ENCODE peak calls at places on chromosomes 16 and 17, in ten cellular contexts. One of them, this sample, is unnamed.

GRCh38 chr17:17898673-17899072 is 61.9 kb upstream of the SREBF1 start:
- DNase-seq in adrenal gland: no peak
- DNase-seq in NB4: no peak
- DNase-seq in suprapubic skin: no peak
- DNase-seq in body of pancreas: no peak
- DNase-seq in A549: no peak
- DNase-seq in breast epithelium: no peak
- DNase-seq in heart left ventricle: no peak
- DNase-seq in uterus: no peak
- DNase-seq in Peyer's patch: no peak
- DNase-seq in this sample: no peak

GRCh38 chr17:50459081-50459676 is 9.5 kb downstream of the CHAD start:
- DNase-seq in suprapubic skin: no peak
- DNase-seq in adrenal gland: peak
- DNase-seq in A549: no peak
- DNase-seq in uterus: no peak
- DNase-seq in Peyer's patch: peak
- DNase-seq in heart left ventricle: no peak
- DNase-seq in body of pancreas: no peak
- DNase-seq in NB4: peak
- DNase-seq in breast epithelium: no peak
- DNase-seq in this sample: no peak

GRCh38 chr16:59355704-59356103 is 621.6 kb upstream of the GOT2 start:
- DNase-seq in breast epithelium: no peak
- DNase-seq in A549: no peak
- DNase-seq in adrenal gland: no peak
- DNase-seq in Peyer's patch: no peak
- DNase-seq in uterus: no peak
- DNase-seq in body of pancreas: no peak
- DNase-seq in suprapubic skin: no peak
- DNase-seq in NB4: no peak
- DNase-seq in heart left ventricle: no peak
- DNase-seq in this sample: no peak

GRCh38 chr16:10957771-10958486 is 13.6 kb downstream of the CLEC16A start:
- DNase-seq in suprapubic skin: no peak
- DNase-seq in heart left ventricle: no peak
- DNase-seq in adrenal gland: no peak
- DNase-seq in body of pancreas: no peak
- DNase-seq in uterus: no peak
- DNase-seq in Peyer's patch: no peak
- DNase-seq in breast epithelium: peak
- DNase-seq in NB4: peak
- DNase-seq in A549: no peak
- DNase-seq in this sample: no peak

GRCh38 chr17:2703181-2703580 is 8.4 kb downstream of the CLUH start:
- DNase-seq in body of pancreas: no peak
- DNase-seq in Peyer's patch: no peak
- DNase-seq in breast epithelium: peak
- DNase-seq in heart left ventricle: peak
- DNase-seq in uterus: peak
- DNase-seq in adrenal gland: peak
- DNase-seq in suprapubic skin: peak
- DNase-seq in NB4: no peak
- DNase-seq in A549: no peak
- DNase-seq in this sample: no peak

GRCh38 chr16:85514601-85515318 is 98.4 kb upstream of the GSE1 start:
- DNase-seq in suprapubic skin: no peak
- DNase-seq in adrenal gland: peak
- DNase-seq in Peyer's patch: peak
- DNase-seq in NB4: no peak
- DNase-seq in A549: peak
- DNase-seq in body of pancreas: peak
- DNase-seq in breast epithelium: peak
- DNase-seq in heart left ventricle: no peak
- DNase-seq in uterus: peak
- DNase-seq in this sample: peak

GRCh38 chr17:64455993-64456885 is 7.3 kb downstream of the MILR1 start:
- DNase-seq in NB4: peak
- DNase-seq in suprapubic skin: no peak
- DNase-seq in adrenal gland: no peak
- DNase-seq in breast epithelium: no peak
- DNase-seq in heart left ventricle: no peak
- DNase-seq in body of pancreas: no peak
- DNase-seq in A549: no peak
- DNase-seq in uterus: no peak
- DNase-seq in Peyer's patch: no peak
- DNase-seq in this sample: no peak

GRCh38 chr17:39231587-39232551 is 6.1 kb upstream of the STAC2 start:
- DNase-seq in Peyer's patch: peak
- DNase-seq in breast epithelium: no peak
- DNase-seq in A549: peak
- DNase-seq in heart left ventricle: peak
- DNase-seq in suprapubic skin: no peak
- DNase-seq in adrenal gland: peak
- DNase-seq in uterus: peak
- DNase-seq in body of pancreas: peak
- DNase-seq in NB4: peak
- DNase-seq in this sample: no peak

GRCh38 chr17:80261159-80261894 is 675 bp downstream of the RNF213 start:
- DNase-seq in adrenal gland: peak
- DNase-seq in uterus: peak
- DNase-seq in body of pancreas: peak
- DNase-seq in A549: peak
- DNase-seq in Peyer's patch: peak
- DNase-seq in heart left ventricle: no peak
- DNase-seq in NB4: peak
- DNase-seq in suprapubic skin: no peak
- DNase-seq in breast epithelium: peak
- DNase-seq in this sample: peak

GRCh38 chr17:53527473-53527872 is 295.3 kb upstream of the KIF2B start:
- DNase-seq in A549: no peak
- DNase-seq in NB4: no peak
- DNase-seq in suprapubic skin: no peak
- DNase-seq in adrenal gland: no peak
- DNase-seq in body of pancreas: no peak
- DNase-seq in heart left ventricle: no peak
- DNase-seq in breast epithelium: no peak
- DNase-seq in Peyer's patch: no peak
- DNase-seq in uterus: no peak
- DNase-seq in this sample: no peak

GRCh38 chr16:1174477-1175357 is 21.8 kb downstream of the CACNA1H start:
- DNase-seq in Peyer's patch: no peak
- DNase-seq in A549: no peak
- DNase-seq in heart left ventricle: no peak
- DNase-seq in adrenal gland: no peak
- DNase-seq in uterus: no peak
- DNase-seq in body of pancreas: peak
- DNase-seq in breast epithelium: no peak
- DNase-seq in suprapubic skin: no peak
- DNase-seq in NB4: no peak
- DNase-seq in this sample: no peak

GRCh38 chr17:40727447-40728231 is 24.1 kb upstream of the KRT24 start:
- DNase-seq in suprapubic skin: no peak
- DNase-seq in NB4: no peak
- DNase-seq in Peyer's patch: no peak
- DNase-seq in A549: no peak
- DNase-seq in uterus: no peak
- DNase-seq in body of pancreas: no peak
- DNase-seq in adrenal gland: no peak
- DNase-seq in breast epithelium: no peak
- DNase-seq in heart left ventricle: no peak
- DNase-seq in this sample: no peak

GRCh38 chr16:26736084-26736483 is 330.6 kb upstream of the C16orf82 start:
- DNase-seq in uterus: no peak
- DNase-seq in body of pancreas: no peak
- DNase-seq in NB4: no peak
- DNase-seq in heart left ventricle: no peak
- DNase-seq in Peyer's patch: no peak
- DNase-seq in suprapubic skin: no peak
- DNase-seq in breast epithelium: no peak
- DNase-seq in A549: no peak
- DNase-seq in adrenal gland: no peak
- DNase-seq in this sample: no peak

GRCh38 chr17:70271200-70271599 is 101.9 kb downstream of the KCNJ2 start:
- DNase-seq in heart left ventricle: no peak
- DNase-seq in body of pancreas: no peak
- DNase-seq in A549: no peak
- DNase-seq in NB4: no peak
- DNase-seq in Peyer's patch: no peak
- DNase-seq in suprapubic skin: no peak
- DNase-seq in adrenal gland: no peak
- DNase-seq in breast epithelium: no peak
- DNase-seq in uterus: no peak
- DNase-seq in this sample: no peak

GRCh38 chr17:29664743-29665479 is 42.2 kb upstream of the CORO6 start:
- DNase-seq in body of pancreas: no peak
- DNase-seq in adrenal gland: no peak
- DNase-seq in breast epithelium: no peak
- DNase-seq in suprapubic skin: no peak
- DNase-seq in Peyer's patch: no peak
- DNase-seq in heart left ventricle: no peak
- DNase-seq in NB4: no peak
- DNase-seq in A549: peak
- DNase-seq in uterus: no peak
- DNase-seq in this sample: no peak

DNA sequence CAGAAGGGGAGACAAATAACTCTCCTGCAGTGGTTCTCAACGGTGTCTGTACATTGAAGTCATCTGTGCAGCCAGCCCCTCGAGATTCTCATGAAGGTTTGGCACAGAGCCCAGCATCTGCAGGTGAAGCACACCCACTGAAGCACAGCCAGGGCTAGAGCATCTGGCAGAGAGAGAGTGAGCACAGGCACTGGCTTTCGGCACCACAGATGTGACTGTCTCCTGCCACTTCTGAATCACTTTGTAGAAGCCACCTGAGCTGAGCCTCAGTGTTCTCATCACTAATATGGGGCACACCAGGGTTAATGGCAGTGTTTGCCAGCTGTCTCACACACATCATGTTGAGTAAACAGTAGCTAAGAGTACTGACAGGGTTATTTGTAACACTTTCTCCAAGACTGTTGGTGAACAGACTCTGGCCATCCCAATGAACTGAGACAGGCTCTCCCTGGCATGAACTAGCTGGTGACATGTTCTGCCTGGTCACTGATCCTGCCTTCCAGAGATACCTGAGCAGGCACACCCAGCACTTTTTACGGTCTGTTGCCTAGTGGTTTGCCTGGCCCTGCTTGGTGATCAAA is 10.9 kb downstream of the HSPB9 start:
- DNase-seq in body of pancreas: peak
- DNase-seq in breast epithelium: no peak
- DNase-seq in NB4: no peak
- DNase-seq in Peyer's patch: peak
- DNase-seq in adrenal gland: no peak
- DNase-seq in suprapubic skin: no peak
- DNase-seq in heart left ventricle: peak
- DNase-seq in A549: no peak
- DNase-seq in uterus: no peak
- DNase-seq in this sample: no peak
- H3K4me3 ChIP-seq in body of pancreas: no peak
- H3K4me3 ChIP-seq in breast epithelium: no peak
- H3K4me3 ChIP-seq in NB4: no peak
- H3K4me3 ChIP-seq in Peyer's patch: no peak
- H3K4me3 ChIP-seq in adrenal gland: no peak
- H3K4me3 ChIP-seq in suprapubic skin: no peak
- H3K4me3 ChIP-seq in heart left ventricle: no peak
- H3K4me3 ChIP-seq in A549: no peak
- H3K4me3 ChIP-seq in uterus: no peak
- H3K4me3 ChIP-seq in this sample: no peak

GRCh38 chr17:77200711-77201110 is 59.9 kb downstream of the SEC14L1 start:
- DNase-seq in suprapubic skin: no peak
- DNase-seq in heart left ventricle: no peak
- DNase-seq in A549: no peak
- DNase-seq in NB4: no peak
- DNase-seq in breast epithelium: no peak
- DNase-seq in uterus: no peak
- DNase-seq in body of pancreas: no peak
- DNase-seq in adrenal gland: peak
- DNase-seq in Peyer's patch: no peak
- DNase-seq in this sample: no peak
- TF ChIP-seq CTCF in suprapubic skin: no peak
- TF ChIP-seq CTCF in heart left ventricle: no peak
- TF ChIP-seq CTCF in A549: no peak
- TF ChIP-seq CTCF in NB4: no peak
- TF ChIP-seq CTCF in breast epithelium: no peak
- TF ChIP-seq CTCF in uterus: no peak
- TF ChIP-seq CTCF in body of pancreas: no peak
- TF ChIP-seq CTCF in adrenal gland: no peak
- TF ChIP-seq CTCF in Peyer's patch: no peak
- TF ChIP-seq CTCF in this sample: no peak

GRCh38 chr17:75824050-75824552 is 20.1 kb downstream of the UNC13D start:
- DNase-seq in body of pancreas: no peak
- DNase-seq in breast epithelium: no peak
- DNase-seq in A549: no peak
- DNase-seq in suprapubic skin: no peak
- DNase-seq in NB4: no peak
- DNase-seq in adrenal gland: no peak
- DNase-seq in heart left ventricle: no peak
- DNase-seq in Peyer's patch: no peak
- DNase-seq in uterus: no peak
- DNase-seq in this sample: no peak
- TF ChIP-seq POLR2A in body of pancreas: no peak
- TF ChIP-seq POLR2A in breast epithelium: no peak
- TF ChIP-seq POLR2A in A549: no peak
- TF ChIP-seq POLR2A in suprapubic skin: no peak
- TF ChIP-seq POLR2A in NB4: no peak
- TF ChIP-seq POLR2A in adrenal gland: no peak
- TF ChIP-seq POLR2A in heart left ventricle: no peak
- TF ChIP-seq POLR2A in Peyer's patch: no peak
- TF ChIP-seq POLR2A in uterus: no peak
- TF ChIP-seq POLR2A in this sample: no peak

DNA sequence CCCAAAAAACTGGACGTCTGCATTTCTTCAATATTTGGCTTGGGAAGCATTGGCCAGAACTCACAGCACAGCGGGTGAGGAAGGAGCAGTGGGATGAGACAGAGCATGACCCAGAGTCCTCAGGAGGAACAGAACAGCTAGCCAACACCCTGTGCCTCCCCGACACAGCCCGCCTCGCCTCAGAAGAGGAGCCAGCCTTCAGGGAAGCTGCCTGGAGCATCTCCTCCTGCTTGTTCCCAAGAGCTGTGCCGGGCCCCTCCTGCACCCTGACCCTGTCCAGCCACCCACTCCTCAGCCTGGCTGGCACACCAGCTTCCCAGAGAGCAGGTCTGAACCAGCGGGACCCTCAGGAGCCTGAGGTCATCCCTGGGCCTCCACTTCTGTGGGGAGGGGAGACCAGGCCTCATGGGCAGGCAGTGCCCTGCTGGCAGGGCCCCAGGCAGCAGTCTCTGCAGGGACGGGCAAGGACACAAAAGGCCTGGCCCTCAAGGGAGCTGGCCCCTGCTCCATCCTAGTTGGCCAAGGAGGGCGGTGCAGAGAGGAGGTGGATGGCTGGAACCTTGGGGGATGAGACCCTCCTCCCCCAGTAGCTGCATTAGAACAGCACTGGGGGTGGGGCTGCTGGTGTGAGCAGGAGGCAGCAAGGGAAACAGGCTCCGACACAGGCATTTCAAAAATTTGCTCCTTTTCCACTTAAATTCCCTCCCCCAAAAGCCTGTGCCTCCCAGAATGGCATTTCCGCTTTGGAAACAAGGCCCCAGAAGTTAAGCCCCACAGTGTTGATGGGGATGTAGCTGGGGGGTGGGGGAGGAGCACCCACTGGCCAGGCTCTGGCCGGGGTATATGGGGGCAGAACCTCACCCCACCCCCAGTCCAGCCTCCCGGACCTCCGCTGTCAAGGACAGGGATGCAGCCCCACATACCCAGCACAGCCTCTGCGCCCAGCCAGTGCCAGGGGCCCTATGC is 1.8 kb upstream of the BCAR1 start:
- DNase-seq in Peyer's patch: no peak
- DNase-seq in uterus: peak
- DNase-seq in heart left ventricle: peak
- DNase-seq in suprapubic skin: no peak
- DNase-seq in A549: no peak
- DNase-seq in body of pancreas: no peak
- DNase-seq in NB4: no peak
- DNase-seq in breast epithelium: no peak
- DNase-seq in adrenal gland: no peak
- DNase-seq in this sample: no peak
- H3K4me3 ChIP-seq in Peyer's patch: no peak
- H3K4me3 ChIP-seq in uterus: no peak
- H3K4me3 ChIP-seq in heart left ventricle: no peak
- H3K4me3 ChIP-seq in suprapubic skin: no peak
- H3K4me3 ChIP-seq in A549: no peak
- H3K4me3 ChIP-seq in body of pancreas: no peak
- H3K4me3 ChIP-seq in NB4: no peak
- H3K4me3 ChIP-seq in breast epithelium: peak
- H3K4me3 ChIP-seq in adrenal gland: no peak
- H3K4me3 ChIP-seq in this sample: no peak

This sample was measured in lower leg skin.